ENCODE peak calls at places on chromosomes 1 and 21, in seven cellular contexts. P, Y, I, J, G, N and A are unnamed samples.

GRCh38 chr1:54798769-54799641 is 2.1 kb downstream of the TTC22 start:
- DNase-seq in P (peak; percentile 41), Y (no peak), I (no peak), J (no peak), G (no peak), N (no peak), A (no peak)

GRCh38 chr1:164753521-164754077 is 194.6 kb downstream of the PBX1 start:
- DNase-seq in P (no peak), Y (no peak), I (no peak), J (no peak), G (no peak), N (no peak), A (no peak)

GRCh38 chr1:36513676-36514473 is 31.2 kb upstream of the CSF3R start:
- DNase-seq in P (no peak), Y (no peak), I (no peak), J (peak; percentile 57), G (no peak), N (no peak), A (no peak)

GRCh38 chr21:46324390-46325072 is 575 bp downstream of the PCNT start:
- DNase-seq in P (no peak), Y (peak; percentile 42), I (peak; percentile 29), J (peak; percentile 96), G (peak; percentile 97), N (peak; percentile 78), A (peak; percentile 86)

GRCh38 chr1:152110365-152110859 is 4.8 kb downstream of the TCHH start:
- DNase-seq in P (no peak), Y (no peak), I (no peak), J (no peak), G (no peak), N (no peak), A (no peak)

GRCh38 chr1:201184734-201185453 is 5.7 kb upstream of the IGFN1 start:
- DNase-seq in P (no peak), Y (peak; percentile 58), I (no peak), J (peak; percentile 34), G (peak; percentile 77), N (no peak), A (no peak)

GRCh38 chr1:29331309-29331708 is 95.0 kb downstream of the PTPRU start:
- DNase-seq in P (no peak), Y (no peak), I (no peak), J (no peak), G (no peak), N (no peak), A (no peak)

GRCh38 chr1:11500881-11501280 is 21.9 kb downstream of the DISP3 start:
- DNase-seq in P (no peak), Y (no peak), I (no peak), J (no peak), G (no peak), N (no peak), A (no peak)

GRCh38 chr1:28132110-28132897 is 43.9 kb upstream of the EYA3 start:
- DNase-seq in P (peak; percentile 68), Y (no peak), I (no peak), J (no peak), G (no peak), N (no peak), A (no peak)

GRCh38 chr1:226711976-226712778 is 26.9 kb downstream of the ITPKB start:
- DNase-seq in P (no peak), Y (no peak), I (no peak), J (no peak), G (no peak), N (peak; percentile 43), A (no peak)

GRCh38 chr1:242219905-242220304 is 221.0 kb upstream of the MAP1LC3C start:
- DNase-seq in P (no peak), Y (peak; percentile 2), I (no peak), J (no peak), G (no peak), N (no peak), A (no peak)

GRCh38 chr21:37427221-37427620 is 60.6 kb downstream of the DYRK1A start:
- DNase-seq in P (no peak), Y (no peak), I (no peak), J (no peak), G (no peak), N (no peak), A (no peak)

GRCh38 chr21:16193758-16194606 is 464.2 kb downstream of the USP25 start:
- DNase-seq in P (no peak), Y (no peak), I (peak; percentile 27), J (no peak), G (no peak), N (no peak), A (no peak)

GRCh38 chr1:53069265-53069662 is 7.3 kb downstream of the PODN start:
- DNase-seq in P (no peak), Y (no peak), I (no peak), J (no peak), G (peak; percentile 26), N (no peak), A (no peak)

GRCh38 chr1:230387296-230387695 is 38.8 kb downstream of the PGBD5 start:
- DNase-seq in P (no peak), Y (no peak), I (no peak), J (no peak), G (no peak), N (no peak), A (no peak)

GRCh38 chr1:230392141-230392909 is 33.8 kb downstream of the PGBD5 start:
- DNase-seq in P (no peak), Y (no peak), I (no peak), J (no peak), G (no peak), N (no peak), A (no peak)

GRCh38 chr1:230387876-230388275 is 38.3 kb downstream of the PGBD5 start:
- DNase-seq in P (no peak), Y (no peak), I (no peak), J (no peak), G (no peak), N (no peak), A (no peak)

GRCh38 chr1:230392920-230393521 is 33.1 kb downstream of the PGBD5 start:
- DNase-seq in P (no peak), Y (no peak), I (no peak), J (no peak), G (no peak), N (no peak), A (no peak)

DNA sequence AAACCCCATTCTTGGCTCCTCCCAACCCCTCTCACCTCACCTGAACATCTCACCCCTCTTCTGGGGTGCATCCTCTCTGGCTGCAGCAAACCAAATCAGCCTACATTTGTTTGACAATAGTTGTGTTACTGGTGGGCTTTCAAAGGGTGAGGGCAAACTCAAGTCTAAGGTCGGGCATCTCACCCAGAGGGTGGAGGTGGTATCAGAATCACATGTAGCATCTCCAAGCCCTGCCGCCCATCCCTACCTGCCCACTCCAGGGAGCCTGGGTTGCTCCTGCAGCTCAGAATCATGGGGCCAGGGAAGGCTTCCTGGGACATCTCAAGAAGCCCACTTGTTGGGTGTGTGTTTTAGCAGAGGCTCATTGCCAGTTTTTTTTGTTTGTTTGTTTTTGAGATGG is 35.8 kb downstream of the PGBD5 start:
- DNase-seq in P (no peak), Y (no peak), I (no peak), J (no peak), G (no peak), N (no peak), A (no peak)
- TF ChIP-seq TAF1 in P (no peak), Y (no peak), I (no peak), J (no peak), G (no peak), N (no peak), A (no peak)

GRCh38 chr21:28215214-28215954 is 777.3 kb downstream of the LTN1 start:
- DNase-seq in P (no peak), Y (no peak), I (no peak), J (no peak), G (no peak), N (no peak), A (no peak)
- TF ChIP-seq TAF1 in P (no peak), Y (no peak), I (no peak), J (no peak), G (no peak), N (no peak), A (no peak)

DNA sequence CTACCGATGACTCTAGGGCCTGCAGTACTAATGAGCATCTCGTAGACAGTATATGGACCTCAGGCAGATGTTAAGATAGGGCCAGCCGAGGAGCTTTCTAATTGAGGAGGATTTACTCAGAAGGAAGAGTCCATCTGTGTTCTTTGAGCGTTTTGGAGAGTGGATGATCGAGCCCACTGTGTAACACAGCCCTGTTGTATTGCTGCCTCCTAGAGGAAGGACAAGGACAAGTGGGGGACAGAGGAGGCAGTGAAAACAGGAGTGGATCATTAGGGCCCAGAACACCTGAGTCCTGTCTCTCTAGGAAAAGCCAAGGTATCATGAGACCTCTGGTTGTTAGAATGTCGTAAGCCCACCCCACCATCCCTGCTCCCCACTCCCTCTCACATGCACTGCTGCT is 62.9 kb downstream of the TBX19 start:
- DNase-seq in P (no peak), Y (peak; percentile 23), I (no peak), J (no peak), G (no peak), N (no peak), A (no peak)
- TF ChIP-seq TAF1 in P (no peak), Y (no peak), I (no peak), J (no peak), G (no peak), N (no peak), A (no peak)

GRCh38 chr1:24020032-24020431 is 39.9 kb upstream of the SRSF10 start:
- DNase-seq in P (no peak), Y (no peak), I (no peak), J (no peak), G (no peak), N (no peak), A (no peak)

GRCh38 chr1:24021403-24022266 is 41.5 kb upstream of the SRSF10 start:
- DNase-seq in P (no peak), Y (peak; percentile 99), I (no peak), J (no peak), G (no peak), N (no peak), A (no peak)

GRCh38 chr1:24020470-24020869 is 40.3 kb upstream of the SRSF10 start:
- DNase-seq in P (no peak), Y (no peak), I (no peak), J (no peak), G (no peak), N (no peak), A (no peak)

GRCh38 chr1:24015226-24016210 is 35.4 kb upstream of the SRSF10 start:
- DNase-seq in P (no peak), Y (no peak), I (no peak), J (no peak), G (no peak), N (no peak), A (no peak)

DNA sequence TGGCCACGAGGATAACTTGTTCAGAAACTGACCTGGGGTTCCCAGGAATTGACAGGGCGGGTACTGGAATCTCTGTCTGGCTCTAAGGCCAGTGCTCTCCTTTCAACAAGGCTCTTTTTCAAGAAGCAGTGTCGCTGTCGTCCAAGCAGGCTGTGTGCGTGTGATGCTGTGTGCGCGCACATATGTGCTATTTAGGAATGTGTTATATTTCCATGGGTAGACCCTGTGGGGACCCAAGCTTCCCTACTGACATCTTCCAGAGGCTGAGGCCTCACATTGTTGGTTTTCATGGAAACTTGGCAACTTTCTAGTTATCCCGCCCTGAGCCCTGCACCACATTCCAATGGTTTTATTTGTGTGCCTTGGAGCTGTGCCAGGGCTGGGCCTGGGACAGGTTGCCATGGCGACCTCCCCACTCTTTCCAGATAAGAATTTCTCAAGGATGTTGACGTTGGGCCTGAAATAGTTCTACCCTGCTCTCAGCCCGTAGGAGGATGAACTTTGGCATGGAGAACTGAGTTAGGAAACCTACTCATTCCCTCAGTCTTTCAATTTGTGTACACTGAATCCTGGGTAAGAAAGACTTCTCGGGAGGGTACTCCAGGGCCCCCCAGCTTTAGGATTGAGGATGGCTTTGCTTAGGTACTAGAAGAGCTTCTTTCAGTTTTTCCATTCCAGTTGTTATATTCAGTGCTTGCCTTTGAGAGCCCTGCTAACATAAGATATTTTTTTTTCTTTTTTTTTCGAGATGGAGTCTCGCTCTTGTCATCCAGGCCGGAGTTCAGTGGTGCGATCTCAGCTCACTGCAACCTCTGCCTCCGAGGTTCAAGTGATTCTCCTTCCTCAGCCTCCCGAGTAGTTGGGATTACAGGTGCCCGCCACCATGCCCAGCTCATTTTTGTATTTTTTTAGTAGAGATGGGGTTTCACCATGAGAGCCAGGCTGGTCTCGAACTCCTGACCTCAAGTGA is 38.8 kb upstream of the SRSF10 start:
- DNase-seq in P (no peak), Y (peak; percentile 98), I (peak; percentile 21), J (peak; percentile 73), G (peak; percentile 33), N (no peak), A (no peak)
- TF ChIP-seq TAF1 in P (no peak), Y (no peak), I (no peak), J (no peak), G (no peak), N (no peak), A (no peak)